ENCODE peak calls at places on chromosomes 16 and 17, in eight cellular contexts. Y, R, H, U, L, Z, I and O are unnamed samples.

GRCh38 chr16:11312718-11313492 is 31.8 kb upstream of the PRM1 start:
- DNase-seq in Y (no peak), R (peak; percentile 36), H (peak; percentile 66), U (peak; percentile 68), L (peak; percentile 18), Z (no peak), I (peak; percentile 57), O (no peak)

GRCh38 chr16:2867661-2867986 is 9.7 kb upstream of the PRSS22 start:
- DNase-seq in Y (no peak), R (no peak), H (no peak), U (no peak), L (no peak), Z (no peak), I (no peak), O (no peak)

GRCh38 chr17:57455063-57455914 is 199.0 kb downstream of the MSI2 start:
- DNase-seq in Y (no peak), R (no peak), H (no peak), U (no peak), L (no peak), Z (peak; percentile 48), I (no peak), O (no peak)

GRCh38 chr17:32449963-32450362 is 5.7 kb downstream of the PSMD11 start:
- DNase-seq in Y (no peak), R (no peak), H (no peak), U (no peak), L (no peak), Z (no peak), I (no peak), O (no peak)

GRCh38 chr16:51120289-51121008 is 30.6 kb downstream of the SALL1 start:
- DNase-seq in Y (no peak), R (no peak), H (no peak), U (no peak), L (no peak), Z (no peak), I (no peak), O (no peak)

GRCh38 chr16:87086156-87086555 is 231.0 kb downstream of the C16orf95 start:
- DNase-seq in Y (no peak), R (peak; percentile 12), H (no peak), U (peak; percentile 79), L (no peak), Z (no peak), I (no peak), O (no peak)

GRCh38 chr17:68437979-68438877 is 19.1 kb downstream of the WIPI1 start:
- DNase-seq in Y (peak; percentile 44), R (no peak), H (peak; percentile 63), U (no peak), L (peak; percentile 6), Z (peak; percentile 49), I (no peak), O (peak; percentile 36)

GRCh38 chr16:9258423-9259051 is 167.1 kb downstream of the HAPSTR1 start:
- DNase-seq in Y (peak; percentile 13), R (peak; percentile 39), H (no peak), U (peak; percentile 19), L (no peak), Z (peak; percentile 21), I (peak; percentile 35), O (no peak)

GRCh38 chr16:81654346-81654745 is 124.7 kb upstream of the PLCG2 start:
- DNase-seq in Y (no peak), R (peak; percentile 6), H (no peak), U (no peak), L (no peak), Z (no peak), I (no peak), O (no peak)

GRCh38 chr17:46865100-46865499 is 13.7 kb downstream of the WNT9B start:
- DNase-seq in Y (no peak), R (no peak), H (no peak), U (peak; percentile 79), L (no peak), Z (no peak), I (peak; percentile 64), O (no peak)

GRCh38 chr16:50841081-50841886 is 99.4 kb downstream of the CYLD start:
- DNase-seq in Y (no peak), R (no peak), H (no peak), U (no peak), L (no peak), Z (peak; percentile 53), I (no peak), O (peak; percentile 13)

GRCh38 chr17:2436516-2436915 is 35.7 kb upstream of the MNT start:
- DNase-seq in Y (no peak), R (no peak), H (no peak), U (no peak), L (no peak), Z (no peak), I (no peak), O (no peak)

GRCh38 chr17:49687878-49688491 is 10.1 kb upstream of the SPOP start:
- DNase-seq in Y (peak; percentile 29), R (peak; percentile 49), H (no peak), U (peak; percentile 55), L (peak; percentile 6), Z (no peak), I (peak; percentile 37), O (no peak)

GRCh38 chr17:17151055-17151454 is 55.1 kb downstream of the PLD6 start:
- DNase-seq in Y (no peak), R (peak; percentile 97), H (no peak), U (peak; percentile 92), L (no peak), Z (no peak), I (peak; percentile 68), O (no peak)

GRCh38 chr16:75860654-75861053 is 134.4 kb upstream of the CPHXL start:
- DNase-seq in Y (no peak), R (no peak), H (no peak), U (no peak), L (no peak), Z (no peak), I (no peak), O (no peak)

GRCh38 chr16:78405833-78406232 is 306.4 kb downstream of the WWOX start:
- DNase-seq in Y (no peak), R (no peak), H (no peak), U (no peak), L (no peak), Z (no peak), I (no peak), O (no peak)

GRCh38 chr16:90015586-90016338 is 3.5 kb downstream of the DBNDD1 start:
- DNase-seq in Y (no peak), R (no peak), H (no peak), U (no peak), L (no peak), Z (no peak), I (no peak), O (no peak)

GRCh38 chr17:73302189-73302588 is 9.6 kb downstream of the CDC42EP4 start:
- DNase-seq in Y (no peak), R (no peak), H (no peak), U (peak; percentile 28), L (no peak), Z (no peak), I (no peak), O (no peak)

GRCh38 chr17:77106874-77107358 is 33.9 kb upstream of the SEC14L1 start:
- DNase-seq in Y (no peak), R (no peak), H (no peak), U (no peak), L (no peak), Z (peak; percentile 28), I (no peak), O (no peak)

GRCh38 chr17:63954402-63955063 is 18.2 kb downstream of the SCN4A start:
- DNase-seq in Y (no peak), R (no peak), H (no peak), U (no peak), L (peak; percentile 11), Z (peak; percentile 37), I (no peak), O (no peak)

GRCh38 chr17:77817953-77818352 is 140.6 kb upstream of the TNRC6C start:
- DNase-seq in Y (no peak), R (no peak), H (no peak), U (peak; percentile 53), L (no peak), Z (no peak), I (no peak), O (no peak)

GRCh38 chr17:81069084-81069645 is 34.2 kb downstream of the BAIAP2 start:
- DNase-seq in Y (no peak), R (no peak), H (no peak), U (no peak), L (no peak), Z (no peak), I (no peak), O (no peak)

GRCh38 chr16:6510261-6510660 is 822.4 kb upstream of the RBFOX1 start:
- DNase-seq in Y (no peak), R (no peak), H (no peak), U (no peak), L (no peak), Z (no peak), I (no peak), O (no peak)

GRCh38 chr17:37708616-37709212 is 36.1 kb downstream of the HNF1B start:
- DNase-seq in Y (no peak), R (no peak), H (peak; percentile 83), U (peak; percentile 23), L (no peak), Z (peak; percentile 18), I (peak; percentile 32), O (no peak)

GRCh38 chr16:14365200-14365851 is 264.7 kb downstream of the PARN start:
- DNase-seq in Y (no peak), R (no peak), H (no peak), U (peak; percentile 72), L (no peak), Z (no peak), I (no peak), O (no peak)

GRCh38 chr16:49085689-49086088 is 195.9 kb downstream of the CBLN1 start:
- DNase-seq in Y (no peak), R (no peak), H (no peak), U (no peak), L (no peak), Z (no peak), I (no peak), O (no peak)

GRCh38 chr16:85306071-85306792 is 194.0 kb upstream of the CIBAR2 start:
- DNase-seq in Y (peak; percentile 87), R (peak; percentile 41), H (peak; percentile 90), U (peak; percentile 89), L (peak; percentile 82), Z (peak; percentile 88), I (peak; percentile 90), O (peak; percentile 56)

GRCh38 chr17:12053552-12053951 is 32.9 kb downstream of the MAP2K4 start:
- DNase-seq in Y (no peak), R (no peak), H (no peak), U (no peak), L (no peak), Z (no peak), I (no peak), O (no peak)

GRCh38 chr16:77723108-77723514 is 797 bp downstream of the NUDT7 start:
- DNase-seq in Y (peak; percentile 22), R (no peak), H (peak; percentile 25), U (peak; percentile 31), L (no peak), Z (peak; percentile 11), I (peak; percentile 40), O (no peak)

GRCh38 chr16:79127768-79128167 is 472.8 kb downstream of the MAF start:
- DNase-seq in Y (no peak), R (no peak), H (no peak), U (no peak), L (no peak), Z (no peak), I (no peak), O (no peak)

GRCh38 chr17:34423978-34424813 is 61.2 kb upstream of the CCL1 start:
- DNase-seq in Y (no peak), R (no peak), H (no peak), U (no peak), L (no peak), Z (no peak), I (no peak), O (no peak)

GRCh38 chr16:47712276-47713224 is 251.4 kb downstream of the PHKB start:
- DNase-seq in Y (no peak), R (peak; percentile 17), H (no peak), U (no peak), L (no peak), Z (no peak), I (no peak), O (no peak)

GRCh38 chr17:55660171-55660886 is 62.3 kb downstream of the TMEM100 start:
- DNase-seq in Y (no peak), R (no peak), H (no peak), U (no peak), L (no peak), Z (no peak), I (no peak), O (no peak)

GRCh38 chr17:17837966-17838962 is 1.5 kb upstream of the SREBF1 start:
- DNase-seq in Y (peak; percentile 89), R (peak; percentile 86), H (peak; percentile 88), U (peak; percentile 55), L (peak; percentile 21), Z (no peak), I (no peak), O (no peak)